ENCODE peak calls at places on chromosomes 12 and 14, in six cellular contexts. One of them, this sample, is unnamed.

GRCh38 chr14:33943081-33943480 is 7.8 kb downstream of the EGLN3 start:
- DNase-seq in left cardiac atrium: peak
- DNase-seq in GDM1: no peak
- DNase-seq in NCI-H345: peak
- DNase-seq in stimulated activated CD4-positive, alpha-beta T cell treated with anti-CD3 and anti-CD28 coated beads, Interleukin-4, amount 100 ng/mL, for 24 hours: no peak
- DNase-seq in activated CD4-positive, alpha-beta T cell treated with anti-CD3 and anti-CD28 coated beads for 36 hours: no peak
- DNase-seq in this sample: no peak

GRCh38 chr14:24058951-24059475 is 7.2 kb downstream of the CARMIL3 start:
- DNase-seq in GDM1: no peak
- DNase-seq in activated CD4-positive, alpha-beta T cell treated with anti-CD3 and anti-CD28 coated beads for 36 hours: no peak
- DNase-seq in left cardiac atrium: no peak
- DNase-seq in NCI-H345: no peak
- DNase-seq in stimulated activated CD4-positive, alpha-beta T cell treated with anti-CD3 and anti-CD28 coated beads, Interleukin-4, amount 100 ng/mL, for 24 hours: no peak
- DNase-seq in this sample: no peak

GRCh38 chr12:2834581-2835491 is at the start of gene NRIP2:
- DNase-seq in stimulated activated CD4-positive, alpha-beta T cell treated with anti-CD3 and anti-CD28 coated beads, Interleukin-4, amount 100 ng/mL, for 24 hours: no peak
- DNase-seq in left cardiac atrium: peak
- DNase-seq in GDM1: no peak
- DNase-seq in activated CD4-positive, alpha-beta T cell treated with anti-CD3 and anti-CD28 coated beads for 36 hours: no peak
- DNase-seq in NCI-H345: peak
- DNase-seq in this sample: no peak

GRCh38 chr14:70709726-70710382 is 68.1 kb downstream of the TTC9 start:
- DNase-seq in stimulated activated CD4-positive, alpha-beta T cell treated with anti-CD3 and anti-CD28 coated beads, Interleukin-4, amount 100 ng/mL, for 24 hours: no peak
- DNase-seq in GDM1: no peak
- DNase-seq in NCI-H345: peak
- DNase-seq in left cardiac atrium: no peak
- DNase-seq in activated CD4-positive, alpha-beta T cell treated with anti-CD3 and anti-CD28 coated beads for 36 hours: no peak
- DNase-seq in this sample: no peak

GRCh38 chr12:97046901-97047300 is 139.8 kb downstream of the NEDD1 start:
- DNase-seq in stimulated activated CD4-positive, alpha-beta T cell treated with anti-CD3 and anti-CD28 coated beads, Interleukin-4, amount 100 ng/mL, for 24 hours: no peak
- DNase-seq in NCI-H345: no peak
- DNase-seq in left cardiac atrium: no peak
- DNase-seq in GDM1: no peak
- DNase-seq in activated CD4-positive, alpha-beta T cell treated with anti-CD3 and anti-CD28 coated beads for 36 hours: no peak
- DNase-seq in this sample: no peak

GRCh38 chr14:23910081-23910875 is 43.3 kb upstream of the DHRS4 start:
- DNase-seq in activated CD4-positive, alpha-beta T cell treated with anti-CD3 and anti-CD28 coated beads for 36 hours: peak
- DNase-seq in GDM1: no peak
- DNase-seq in NCI-H345: peak
- DNase-seq in left cardiac atrium: no peak
- DNase-seq in stimulated activated CD4-positive, alpha-beta T cell treated with anti-CD3 and anti-CD28 coated beads, Interleukin-4, amount 100 ng/mL, for 24 hours: peak
- DNase-seq in this sample: no peak

GRCh38 chr12:19915392-19916192 is 452.7 kb upstream of the PDE3A start:
- DNase-seq in stimulated activated CD4-positive, alpha-beta T cell treated with anti-CD3 and anti-CD28 coated beads, Interleukin-4, amount 100 ng/mL, for 24 hours: no peak
- DNase-seq in activated CD4-positive, alpha-beta T cell treated with anti-CD3 and anti-CD28 coated beads for 36 hours: no peak
- DNase-seq in left cardiac atrium: no peak
- DNase-seq in GDM1: no peak
- DNase-seq in NCI-H345: peak
- DNase-seq in this sample: no peak

GRCh38 chr12:4118017-4118510 is 155.5 kb upstream of the CCND2 start:
- DNase-seq in GDM1: peak
- DNase-seq in left cardiac atrium: peak
- DNase-seq in activated CD4-positive, alpha-beta T cell treated with anti-CD3 and anti-CD28 coated beads for 36 hours: no peak
- DNase-seq in NCI-H345: no peak
- DNase-seq in stimulated activated CD4-positive, alpha-beta T cell treated with anti-CD3 and anti-CD28 coated beads, Interleukin-4, amount 100 ng/mL, for 24 hours: no peak
- DNase-seq in this sample: no peak

GRCh38 chr12:57817261-57817989 is 1.1 kb downstream of the AVIL start:
- DNase-seq in activated CD4-positive, alpha-beta T cell treated with anti-CD3 and anti-CD28 coated beads for 36 hours: no peak
- DNase-seq in GDM1: no peak
- DNase-seq in left cardiac atrium: no peak
- DNase-seq in NCI-H345: no peak
- DNase-seq in stimulated activated CD4-positive, alpha-beta T cell treated with anti-CD3 and anti-CD28 coated beads, Interleukin-4, amount 100 ng/mL, for 24 hours: no peak
- DNase-seq in this sample: no peak

GRCh38 chr12:67034110-67034879 is 234.9 kb upstream of the CAND1 start:
- DNase-seq in activated CD4-positive, alpha-beta T cell treated with anti-CD3 and anti-CD28 coated beads for 36 hours: peak
- DNase-seq in GDM1: no peak
- DNase-seq in stimulated activated CD4-positive, alpha-beta T cell treated with anti-CD3 and anti-CD28 coated beads, Interleukin-4, amount 100 ng/mL, for 24 hours: no peak
- DNase-seq in NCI-H345: peak
- DNase-seq in left cardiac atrium: no peak
- DNase-seq in this sample: no peak

GRCh38 chr14:93010543-93011541 is 87.9 kb downstream of the CHGA start:
- DNase-seq in left cardiac atrium: no peak
- DNase-seq in stimulated activated CD4-positive, alpha-beta T cell treated with anti-CD3 and anti-CD28 coated beads, Interleukin-4, amount 100 ng/mL, for 24 hours: no peak
- DNase-seq in GDM1: no peak
- DNase-seq in activated CD4-positive, alpha-beta T cell treated with anti-CD3 and anti-CD28 coated beads for 36 hours: no peak
- DNase-seq in NCI-H345: peak
- DNase-seq in this sample: no peak

GRCh38 chr12:54421873-54422250 is 2.8 kb upstream of the ITGA5 start:
- DNase-seq in activated CD4-positive, alpha-beta T cell treated with anti-CD3 and anti-CD28 coated beads for 36 hours: no peak
- DNase-seq in NCI-H345: no peak
- DNase-seq in GDM1: no peak
- DNase-seq in left cardiac atrium: no peak
- DNase-seq in stimulated activated CD4-positive, alpha-beta T cell treated with anti-CD3 and anti-CD28 coated beads, Interleukin-4, amount 100 ng/mL, for 24 hours: no peak
- DNase-seq in this sample: no peak

GRCh38 chr12:113236539-113237354 is 15.5 kb downstream of the TPCN1 start:
- DNase-seq in NCI-H345: no peak
- DNase-seq in GDM1: no peak
- DNase-seq in stimulated activated CD4-positive, alpha-beta T cell treated with anti-CD3 and anti-CD28 coated beads, Interleukin-4, amount 100 ng/mL, for 24 hours: no peak
- DNase-seq in activated CD4-positive, alpha-beta T cell treated with anti-CD3 and anti-CD28 coated beads for 36 hours: no peak
- DNase-seq in left cardiac atrium: peak
- DNase-seq in this sample: no peak

GRCh38 chr12:124322271-124322998 is 27.5 kb downstream of the RFLNA start:
- DNase-seq in stimulated activated CD4-positive, alpha-beta T cell treated with anti-CD3 and anti-CD28 coated beads, Interleukin-4, amount 100 ng/mL, for 24 hours: no peak
- DNase-seq in activated CD4-positive, alpha-beta T cell treated with anti-CD3 and anti-CD28 coated beads for 36 hours: no peak
- DNase-seq in GDM1: no peak
- DNase-seq in left cardiac atrium: no peak
- DNase-seq in NCI-H345: no peak
- DNase-seq in this sample: no peak

GRCh38 chr14:50831704-50832130 is 755 bp upstream of the NIN start:
- DNase-seq in stimulated activated CD4-positive, alpha-beta T cell treated with anti-CD3 and anti-CD28 coated beads, Interleukin-4, amount 100 ng/mL, for 24 hours: no peak
- DNase-seq in NCI-H345: peak
- DNase-seq in left cardiac atrium: no peak
- DNase-seq in activated CD4-positive, alpha-beta T cell treated with anti-CD3 and anti-CD28 coated beads for 36 hours: no peak
- DNase-seq in GDM1: no peak
- DNase-seq in this sample: no peak

GRCh38 chr12:53063708-53064612 is 14.1 kb downstream of the TNS2 start:
- DNase-seq in GDM1: no peak
- DNase-seq in left cardiac atrium: peak
- DNase-seq in activated CD4-positive, alpha-beta T cell treated with anti-CD3 and anti-CD28 coated beads for 36 hours: peak
- DNase-seq in NCI-H345: peak
- DNase-seq in stimulated activated CD4-positive, alpha-beta T cell treated with anti-CD3 and anti-CD28 coated beads, Interleukin-4, amount 100 ng/mL, for 24 hours: no peak
- DNase-seq in this sample: no peak

GRCh38 chr12:46524778-46525177 is 152.2 kb upstream of the SLC38A2 start:
- DNase-seq in GDM1: no peak
- DNase-seq in NCI-H345: no peak
- DNase-seq in left cardiac atrium: peak
- DNase-seq in stimulated activated CD4-positive, alpha-beta T cell treated with anti-CD3 and anti-CD28 coated beads, Interleukin-4, amount 100 ng/mL, for 24 hours: no peak
- DNase-seq in activated CD4-positive, alpha-beta T cell treated with anti-CD3 and anti-CD28 coated beads for 36 hours: no peak
- DNase-seq in this sample: no peak

GRCh38 chr12:82124711-82125110 is 233.5 kb downstream of the CCDC59 start:
- DNase-seq in left cardiac atrium: no peak
- DNase-seq in stimulated activated CD4-positive, alpha-beta T cell treated with anti-CD3 and anti-CD28 coated beads, Interleukin-4, amount 100 ng/mL, for 24 hours: no peak
- DNase-seq in activated CD4-positive, alpha-beta T cell treated with anti-CD3 and anti-CD28 coated beads for 36 hours: no peak
- DNase-seq in NCI-H345: no peak
- DNase-seq in GDM1: no peak
- DNase-seq in this sample: no peak

GRCh38 chr12:52865090-52865944 is 16.5 kb upstream of the KRT78 start:
- DNase-seq in left cardiac atrium: peak
- DNase-seq in stimulated activated CD4-positive, alpha-beta T cell treated with anti-CD3 and anti-CD28 coated beads, Interleukin-4, amount 100 ng/mL, for 24 hours: peak
- DNase-seq in NCI-H345: peak
- DNase-seq in activated CD4-positive, alpha-beta T cell treated with anti-CD3 and anti-CD28 coated beads for 36 hours: peak
- DNase-seq in GDM1: peak
- DNase-seq in this sample: no peak

GRCh38 chr14:34665785-34666425 is 36.0 kb upstream of the SNX6 start:
- DNase-seq in NCI-H345: no peak
- DNase-seq in activated CD4-positive, alpha-beta T cell treated with anti-CD3 and anti-CD28 coated beads for 36 hours: peak
- DNase-seq in stimulated activated CD4-positive, alpha-beta T cell treated with anti-CD3 and anti-CD28 coated beads, Interleukin-4, amount 100 ng/mL, for 24 hours: peak
- DNase-seq in left cardiac atrium: no peak
- DNase-seq in GDM1: no peak
- DNase-seq in this sample: no peak

GRCh38 chr12:49251357-49251756 is 13.5 kb upstream of the TUBA1C start:
- DNase-seq in GDM1: no peak
- DNase-seq in stimulated activated CD4-positive, alpha-beta T cell treated with anti-CD3 and anti-CD28 coated beads, Interleukin-4, amount 100 ng/mL, for 24 hours: no peak
- DNase-seq in NCI-H345: no peak
- DNase-seq in activated CD4-positive, alpha-beta T cell treated with anti-CD3 and anti-CD28 coated beads for 36 hours: no peak
- DNase-seq in left cardiac atrium: no peak
- DNase-seq in this sample: no peak

GRCh38 chr12:12527820-12528296 is 34.8 kb downstream of the DUSP16 start:
- DNase-seq in left cardiac atrium: no peak
- DNase-seq in activated CD4-positive, alpha-beta T cell treated with anti-CD3 and anti-CD28 coated beads for 36 hours: no peak
- DNase-seq in stimulated activated CD4-positive, alpha-beta T cell treated with anti-CD3 and anti-CD28 coated beads, Interleukin-4, amount 100 ng/mL, for 24 hours: no peak
- DNase-seq in NCI-H345: no peak
- DNase-seq in GDM1: no peak
- DNase-seq in this sample: no peak

This sample was measured in natural killer cell treated with Interleukin-12 subunit alpha and Interleukin-12 subunit beta and Interleukin-15 and Interleukin-18, amount 100 ng/mL, for 72 hours.